ENCODE peak calls at places on chromosomes 11 and 22, in ten cellular contexts. X is HFFc6; P is activated T-helper 1 cell treated with anti-CD3 and anti-CD28 coated beads, Interleukin-2, amount 50 U/mL, for 16 hours; V is posterior vena cava; L is lung microvascular endothelial cell; E is astrocyte of the spinal cord; G is activated CD4-positive, alpha-beta T cell treated with anti-CD3 and anti-CD28 coated beads for 1 hour; T is NCI-H1092 treated with DMSO at 0.1 percent for 48 hours; R is HEK293T; K is occipital lobe. D is an unnamed sample.

GRCh38 chr11:95095858-95096587 is 6.4 kb downstream of the ENDOD1 start:
- DNase-seq in T (no peak), X (peak), L (no peak), K (no peak), P (no peak), G (no peak), E (peak), R (no peak), V (no peak), D (no peak)

GRCh38 chr11:131945695-131946094 is 575.3 kb downstream of the NTM start:
- DNase-seq in X (no peak), G (no peak), P (no peak), K (no peak), T (no peak), E (no peak), L (no peak), R (no peak), V (no peak), D (no peak)

GRCh38 chr11:45229401-45229800 is 56.7 kb downstream of the SYT13 start:
- DNase-seq in R (no peak), E (no peak), K (no peak), V (no peak), G (no peak), L (no peak), P (no peak), X (no peak), T (no peak), D (no peak)

GRCh38 chr11:1255151-1255550 is 32.3 kb downstream of the MUC5B start:
- DNase-seq in L (no peak), G (no peak), X (no peak), E (no peak), K (no peak), P (no peak), T (no peak), V (no peak), R (no peak), D (no peak)

GRCh38 chr11:77854838-77855237 is 33.9 kb downstream of the AAMDC start:
- DNase-seq in K (no peak), X (no peak), R (no peak), E (no peak), L (no peak), G (no peak), P (no peak), V (no peak), T (no peak), D (no peak)

GRCh38 chr11:127247261-127247660 is 246.7 kb upstream of the KIRREL3 start:
- DNase-seq in X (no peak), E (no peak), T (peak), P (no peak), L (no peak), G (no peak), V (no peak), R (no peak), K (no peak), D (no peak)

GRCh38 chr11:93773045-93773477 is 11.0 kb upstream of the MED17 start:
- DNase-seq in R (no peak), K (no peak), P (no peak), G (no peak), T (no peak), E (no peak), V (no peak), L (no peak), X (no peak), D (no peak)

GRCh38 chr11:31870609-31871309 is 59.6 kb upstream of the PAX6 start:
- DNase-seq in X (no peak), E (peak), P (no peak), K (no peak), V (no peak), R (peak), T (peak), G (no peak), L (peak), D (no peak)

GRCh38 chr11:1336836-1337646 is 27.6 kb upstream of the TOLLIP start:
- DNase-seq in L (no peak), E (no peak), V (peak), T (peak), R (no peak), G (peak), P (no peak), K (no peak), X (no peak), D (no peak)

GRCh38 chr11:70942593-70942992 is 309.8 kb downstream of the SHANK2 start:
- DNase-seq in T (no peak), P (no peak), E (no peak), K (no peak), L (peak), R (peak), V (no peak), G (no peak), X (no peak), D (no peak)

GRCh38 chr22:39243443-39244072 is 1.2 kb downstream of the PDGFB start:
- DNase-seq in L (no peak), V (no peak), K (no peak), T (no peak), X (no peak), G (no peak), E (no peak), P (no peak), R (no peak), D (no peak)

GRCh38 chr11:37984991-37985390 is 1387.0 kb upstream of the RAG2 start:
- DNase-seq in K (no peak), P (no peak), V (no peak), G (no peak), T (no peak), R (no peak), E (no peak), L (no peak), X (no peak), D (no peak)

GRCh38 chr22:33842421-33843094 is 77.7 kb downstream of the LARGE1 start:
- DNase-seq in L (no peak), V (no peak), X (no peak), T (peak), K (no peak), E (no peak), R (no peak), P (no peak), G (no peak), D (no peak)

GRCh38 chr11:1041471-1041870 is 5.0 kb upstream of the MUC6 start:
- DNase-seq in P (no peak), L (no peak), V (peak), E (no peak), X (no peak), G (no peak), T (no peak), R (no peak), K (no peak), D (no peak)

GRCh38 chr11:119629834-119630624 is 99.0 kb downstream of the NECTIN1 start:
- DNase-seq in X (no peak), K (no peak), P (no peak), T (no peak), L (no peak), V (no peak), G (no peak), E (no peak), R (no peak), D (no peak)

GRCh38 chr11:93361435-93361834 is 30.9 kb downstream of the DEUP1 start:
- DNase-seq in X (no peak), E (no peak), K (no peak), L (no peak), R (no peak), T (no peak), V (no peak), G (no peak), P (no peak), D (no peak)

GRCh38 chr11:12824281-12825041 is 150.2 kb downstream of the TEAD1 start:
- DNase-seq in G (no peak), V (no peak), P (no peak), L (peak), T (peak), K (no peak), X (no peak), R (no peak), E (no peak), D (no peak)

GRCh38 chr11:1055990-1056771 is 18.5 kb upstream of the MUC2 start:
- DNase-seq in L (no peak), X (no peak), T (no peak), V (peak), K (no peak), E (no peak), G (peak), P (no peak), R (no peak), D (no peak)

GRCh38 chr11:125110996-125111340 is 458 bp downstream of the TMEM218 start:
- DNase-seq in P (no peak), G (no peak), L (no peak), K (no peak), E (no peak), X (no peak), V (peak), R (peak), T (no peak), D (no peak)

GRCh38 chr11:103395612-103396011 is 286.4 kb downstream of the DYNC2H1 start:
- DNase-seq in R (no peak), V (no peak), E (peak), P (no peak), X (peak), T (no peak), L (peak), G (no peak), K (no peak), D (no peak)

GRCh38 chr22:17074648-17075002 is 10.2 kb upstream of the IL17RA start:
- DNase-seq in G (no peak), X (peak), K (no peak), L (no peak), T (no peak), P (no peak), V (no peak), R (no peak), E (no peak), D (no peak)

GRCh38 chr11:113274708-113275582 is 39.4 kb upstream of the TTC12 start:
- DNase-seq in G (no peak), P (no peak), L (no peak), X (no peak), V (no peak), K (no peak), T (no peak), E (no peak), R (peak), D (no peak)

GRCh38 chr11:61111786-61112517 is 9.7 kb downstream of the CD5 start:
- DNase-seq in G (peak), V (peak), T (no peak), E (no peak), L (no peak), K (no peak), P (no peak), X (no peak), R (no peak), D (no peak)

GRCh38 chr11:130001491-130002351 is 914 bp downstream of the PRDM10 start:
- DNase-seq in P (peak), X (peak), V (no peak), R (peak), G (peak), L (peak), E (peak), T (peak), K (no peak), D (no peak)

GRCh38 chr11:128524172-128524571 is 63.2 kb downstream of the ETS1 start:
- DNase-seq in T (no peak), L (no peak), G (no peak), P (no peak), V (no peak), K (no peak), E (no peak), X (no peak), R (no peak), D (no peak)

GRCh38 chr11:96149743-96150555 is 193.0 kb downstream of the MAML2 start:
- DNase-seq in R (no peak), E (peak), G (no peak), T (no peak), X (peak), L (no peak), K (no peak), V (no peak), P (no peak), D (no peak)

GRCh38 chr11:47148903-47149535 is 27.7 kb downstream of the ARFGAP2 start:
- DNase-seq in E (no peak), R (no peak), V (no peak), T (peak), L (no peak), X (no peak), K (no peak), G (no peak), P (no peak), D (no peak)

GRCh38 chr11:102154806-102155205 is 44.6 kb downstream of the YAP1 start:
- DNase-seq in T (no peak), E (no peak), X (no peak), V (no peak), G (no peak), L (no peak), R (no peak), P (no peak), K (no peak), D (no peak)